ENCODE peak calls at places on chromosomes 5 and 9, in ten cellular contexts. H is GM12892, T is Panc1, S is HepG2, X is suprapubic skin, E is stomach, Q is spleen, Y is GM12878, R is transverse colon, N is GM23338. A is an unnamed sample.

GRCh38 chr9:135756576-135756975 is 54.6 kb downstream of the KCNT1 start:
- DNase-seq in H (no peak), T (no peak), S (no peak), X (no peak), E (no peak), Q (no peak), Y (no peak), R (no peak), N (no peak), A (no peak)

GRCh38 chr5:4576161-4576748 is 563.9 kb upstream of the ADAMTS16 start:
- DNase-seq in H (no peak), T (no peak), S (no peak), X (no peak), E (no peak), Q (no peak), Y (no peak), R (no peak), N (no peak), A (no peak)

GRCh38 chr9:130240410-130241197 is 25.0 kb upstream of the HMCN2 start:
- DNase-seq in H (no peak), T (no peak), S (peak; percentile 72), X (no peak), E (peak; percentile 59), Q (no peak), Y (peak; percentile 54), R (peak; percentile 53), N (peak; percentile 82), A (no peak)

GRCh38 chr5:96703985-96704384 is 41.8 kb downstream of the CAST start:
- DNase-seq in H (no peak), T (no peak), S (no peak), X (no peak), E (no peak), Q (no peak), Y (no peak), R (no peak), N (no peak), A (no peak)

GRCh38 chr5:68661237-68661636 is 432.6 kb upstream of the SLC30A5 start:
- DNase-seq in H (no peak), T (no peak), S (peak; percentile 3), X (no peak), E (peak; percentile 38), Q (no peak), Y (no peak), R (peak; percentile 24), N (peak; percentile 69), A (no peak)

GRCh38 chr9:131960805-131961495 is 118.7 kb downstream of the MED27 start:
- DNase-seq in H (no peak), T (no peak), S (no peak), X (no peak), E (no peak), Q (no peak), Y (no peak), R (no peak), N (no peak), A (no peak)

GRCh38 chr5:71492817-71493615 is 37.6 kb downstream of the BDP1 start:
- DNase-seq in H (no peak), T (no peak), S (no peak), X (no peak), E (no peak), Q (no peak), Y (no peak), R (no peak), N (no peak), A (no peak)

GRCh38 chr5:9722826-9723225 is 92.7 kb upstream of the TAS2R1 start:
- DNase-seq in H (no peak), T (no peak), S (no peak), X (no peak), E (no peak), Q (no peak), Y (no peak), R (no peak), N (no peak), A (no peak)

GRCh38 chr5:64637144-64637543 is 53.2 kb upstream of the SHISAL2B start:
- DNase-seq in H (no peak), T (no peak), S (no peak), X (no peak), E (no peak), Q (no peak), Y (no peak), R (no peak), N (no peak), A (no peak)

GRCh38 chr5:160767062-160767461 is 84.9 kb downstream of the ATP10B start:
- DNase-seq in H (no peak), T (no peak), S (no peak), X (no peak), E (no peak), Q (no peak), Y (no peak), R (no peak), N (no peak), A (no peak)

GRCh38 chr5:146912874-146913273 is 34.3 kb upstream of the PPP2R2B start:
- DNase-seq in H (no peak), T (no peak), S (no peak), X (no peak), E (no peak), Q (no peak), Y (no peak), R (no peak), N (no peak), A (no peak)

GRCh38 chr5:38768411-38769211 is 77.2 kb upstream of the OSMR start:
- DNase-seq in H (no peak), T (no peak), S (no peak), X (no peak), E (no peak), Q (no peak), Y (no peak), R (no peak), N (no peak), A (no peak)
- TF ChIP-seq POLR2AphosphoS5 in H (no peak), T (no peak), S (no peak), X (no peak), E (no peak), Q (no peak), Y (no peak), R (no peak), N (no peak), A (no peak)

GRCh38 chr5:173035904-173036707 is 20.0 kb upstream of the CREBRF start:
- DNase-seq in H (no peak), T (no peak), S (no peak), X (no peak), E (no peak), Q (no peak), Y (peak; percentile 88), R (peak; percentile 37), N (no peak), A (no peak)
- TF ChIP-seq POLR2AphosphoS5 in H (peak; percentile 29), T (no peak), S (no peak), X (no peak), E (no peak), Q (peak; percentile 19), Y (peak; percentile 53), R (peak; percentile 4), N (no peak), A (no peak)

GRCh38 chr5:154761062-154761740 is 6.0 kb downstream of the LARP1 start:
- DNase-seq in H (no peak), T (no peak), S (no peak), X (no peak), E (no peak), Q (no peak), Y (no peak), R (no peak), N (no peak), A (no peak)
- TF ChIP-seq POLR2AphosphoS5 in H (no peak), T (no peak), S (no peak), X (no peak), E (no peak), Q (no peak), Y (no peak), R (no peak), N (no peak), A (no peak)

DNA sequence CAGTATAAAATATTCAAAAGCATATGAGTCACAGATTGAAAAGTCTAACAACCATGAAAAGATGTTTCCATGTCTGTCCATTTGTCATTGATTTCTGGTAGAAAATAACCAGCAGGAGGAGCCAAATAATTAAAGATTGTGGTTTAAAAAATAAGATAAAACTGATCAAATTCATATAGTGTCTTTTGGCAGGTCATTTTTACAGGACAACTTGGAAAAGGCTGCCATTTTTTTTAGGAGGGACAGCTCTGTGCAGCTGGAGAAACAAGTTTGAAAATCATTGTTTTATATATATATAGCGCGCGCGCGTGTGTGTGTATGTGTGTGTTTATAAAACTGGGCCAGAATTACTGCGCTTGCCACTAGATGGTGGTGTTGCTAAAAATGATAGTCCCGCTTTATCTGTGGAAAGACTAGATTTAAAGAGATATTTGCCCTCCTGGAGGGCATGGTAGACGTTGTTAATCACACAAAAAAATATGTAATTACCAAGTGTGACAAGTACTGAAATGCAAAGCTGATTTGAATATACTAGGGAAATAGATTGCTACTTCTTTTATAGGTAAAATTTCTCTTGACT is 1.3 kb upstream of the TRMO start:
- DNase-seq in H (no peak), T (peak; percentile 64), S (peak; percentile 78), X (peak; percentile 86), E (peak; percentile 79), Q (peak; percentile 81), Y (peak; percentile 50), R (peak; percentile 85), N (peak; percentile 81), A (peak; percentile 94)
- TF ChIP-seq POLR2AphosphoS5 in H (no peak), T (no peak), S (no peak), X (no peak), E (no peak), Q (no peak), Y (no peak), R (peak; percentile 7), N (no peak), A (no peak)

GRCh38 chr5:91307023-91307422 is 76.1 kb downstream of the ARRDC3 start:
- DNase-seq in H (no peak), T (no peak), S (no peak), X (peak; percentile 88), E (no peak), Q (no peak), Y (no peak), R (peak; percentile 24), N (no peak), A (no peak)
- TF ChIP-seq POLR2AphosphoS5 in H (no peak), T (no peak), S (no peak), X (peak; percentile 76), E (no peak), Q (no peak), Y (no peak), R (no peak), N (no peak), A (peak; percentile 49)

DNA sequence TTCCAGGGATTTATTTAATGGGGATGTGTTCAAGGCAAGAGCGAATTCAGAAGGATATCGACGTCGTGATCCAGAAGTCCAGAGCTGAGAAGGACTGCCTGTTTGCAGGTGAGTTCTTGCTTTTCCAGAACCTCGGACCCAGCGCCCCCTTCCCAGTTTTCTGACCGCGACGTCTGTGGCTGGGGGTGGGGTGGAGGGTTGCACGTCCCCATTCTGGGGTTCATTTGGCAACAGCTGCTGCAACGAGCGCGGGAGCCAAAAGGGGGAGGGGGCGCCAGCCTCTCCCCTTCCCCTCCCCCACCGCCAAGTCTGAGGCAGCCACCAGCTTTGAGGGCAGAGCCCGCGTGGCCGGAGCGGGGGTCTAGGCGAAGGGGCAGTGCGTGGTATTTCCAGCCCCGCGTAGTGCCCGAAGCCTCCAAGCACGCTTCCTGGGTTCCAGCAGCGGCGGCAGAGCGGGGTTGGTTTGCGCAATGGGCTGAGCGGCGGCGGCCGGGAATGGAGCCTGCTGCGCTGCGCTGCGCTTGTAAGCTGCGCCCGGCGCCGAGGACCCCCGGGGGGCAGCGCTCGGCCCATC is 729 bp downstream of the PARP8 start:
- DNase-seq in H (no peak), T (no peak), S (no peak), X (peak; percentile 83), E (peak; percentile 63), Q (peak; percentile 94), Y (no peak), R (peak; percentile 52), N (peak; percentile 76), A (no peak)
- TF ChIP-seq POLR2AphosphoS5 in H (peak; percentile 40), T (no peak), S (no peak), X (no peak), E (no peak), Q (no peak), Y (peak; percentile 59), R (no peak), N (no peak), A (no peak)